ENCODE peak calls at places on chromosomes 5 and 9, in seven cellular contexts. N is CD8-positive, alpha-beta memory T cell; M is pancreas; L is A673; W is CD4-positive, CD25-positive, alpha-beta regulatory T cell; D is right lobe of liver; A is PC-9. H is an unnamed sample.
A peak's percentile ranks its signal among the peaks of the same experiment; 100 is the strongest.

GRCh38 chr5:40383719-40384651 is 295.7 kb upstream of the PTGER4 start:
- DNase-seq in N (no peak), M (no peak), L (no peak), W (peak; percentile 76), D (no peak), A (peak; percentile 91), H (no peak)

GRCh38 chr5:113489299-113489698 is 1.0 kb upstream of the MCC start:
- DNase-seq in N (peak; percentile 21), M (no peak), L (peak; percentile 46), W (no peak), D (no peak), A (peak; percentile 95), H (no peak)

GRCh38 chr9:33076031-33076359 is 479 bp downstream of the SMU1 start:
- DNase-seq in N (no peak), M (no peak), L (no peak), W (no peak), D (no peak), A (no peak), H (no peak)

GRCh38 chr9:93818237-93818636 is 136.9 kb downstream of the BARX1 start:
- DNase-seq in N (no peak), M (no peak), L (no peak), W (no peak), D (no peak), A (no peak), H (no peak)

GRCh38 chr5:78127875-78128274 is 166.6 kb downstream of the AP3B1 start:
- DNase-seq in N (no peak), M (no peak), L (no peak), W (peak; percentile 3), D (no peak), A (no peak), H (no peak)

GRCh38 chr9:97983524-97984187 is 515 bp downstream of the ANP32B start:
- DNase-seq in N (peak; percentile 66), M (no peak), L (peak; percentile 69), W (peak; percentile 68), D (peak; percentile 71), A (no peak), H (peak; percentile 85)

GRCh38 chr5:84748313-84748712 is 363.6 kb upstream of the EDIL3 start:
- DNase-seq in N (no peak), M (no peak), L (no peak), W (no peak), D (no peak), A (no peak), H (no peak)

GRCh38 chr9:79116064-79116463 is 455.7 kb upstream of the TLE4 start:
- DNase-seq in N (no peak), M (no peak), L (no peak), W (no peak), D (no peak), A (no peak), H (no peak)

GRCh38 chr9:122333169-122333808 is 37.5 kb upstream of the PTGS1 start:
- DNase-seq in N (no peak), M (no peak), L (no peak), W (no peak), D (no peak), A (no peak), H (no peak)

GRCh38 chr5:172646716-172647285 is 5.7 kb downstream of the NEURL1B start:
- DNase-seq in N (no peak), M (no peak), L (no peak), W (no peak), D (no peak), A (no peak), H (peak; percentile 46)

GRCh38 chr9:96769989-96770388 is 7.9 kb downstream of the ZNF510 start:
- DNase-seq in N (no peak), M (no peak), L (no peak), W (no peak), D (no peak), A (no peak), H (no peak)

GRCh38 chr9:136852664-136853595 is 784 bp downstream of the MAMDC4 start:
- DNase-seq in N (no peak), M (peak; percentile 43), L (no peak), W (no peak), D (peak; percentile 23), A (no peak), H (peak; percentile 47)

GRCh38 chr9:34204011-34204635 is 25.3 kb downstream of the UBAP1 start:
- DNase-seq in N (no peak), M (no peak), L (no peak), W (peak; percentile 52), D (no peak), A (no peak), H (no peak)

GRCh38 chr5:71475788-71476384 is 20.4 kb downstream of the BDP1 start:
- DNase-seq in N (no peak), M (no peak), L (peak; percentile 49), W (peak; percentile 24), D (no peak), A (no peak), H (no peak)

GRCh38 chr5:141672856-141673813 is 8.9 kb downstream of the ARAP3 start:
- DNase-seq in N (no peak), M (no peak), L (peak; percentile 82), W (no peak), D (no peak), A (no peak), H (no peak)

GRCh38 chr9:81456431-81456970 is 232.8 kb downstream of the TLE1 start:
- DNase-seq in N (no peak), M (no peak), L (no peak), W (no peak), D (no peak), A (peak; percentile 49), H (no peak)

GRCh38 chr5:1312206-1312605 is 17.3 kb upstream of the TERT start:
- DNase-seq in N (peak; percentile 73), M (peak; percentile 4), L (no peak), W (peak; percentile 44), D (no peak), A (no peak), H (peak; percentile 27)

GRCh38 chr5:123807177-123807900 is 295.4 kb downstream of the CSNK1G3 start:
- DNase-seq in N (no peak), M (no peak), L (peak; percentile 73), W (no peak), D (no peak), A (peak; percentile 72), H (no peak)

GRCh38 chr5:98308960-98309359 is 464.5 kb upstream of the RGMB start:
- DNase-seq in N (no peak), M (no peak), L (no peak), W (no peak), D (no peak), A (no peak), H (no peak)

GRCh38 chr5:135008556-135008955 is 25.5 kb downstream of the PITX1 start:
- DNase-seq in N (no peak), M (no peak), L (no peak), W (no peak), D (no peak), A (no peak), H (no peak)

GRCh38 chr9:94865599-94866456 is 139.3 kb downstream of the AOPEP start:
- DNase-seq in N (no peak), M (no peak), L (peak; percentile 92), W (no peak), D (no peak), A (no peak), H (peak; percentile 74)

GRCh38 chr5:137845472-137845871 is 22.2 kb upstream of the MYOT start:
- DNase-seq in N (no peak), M (no peak), L (no peak), W (no peak), D (no peak), A (no peak), H (no peak)

DNA sequence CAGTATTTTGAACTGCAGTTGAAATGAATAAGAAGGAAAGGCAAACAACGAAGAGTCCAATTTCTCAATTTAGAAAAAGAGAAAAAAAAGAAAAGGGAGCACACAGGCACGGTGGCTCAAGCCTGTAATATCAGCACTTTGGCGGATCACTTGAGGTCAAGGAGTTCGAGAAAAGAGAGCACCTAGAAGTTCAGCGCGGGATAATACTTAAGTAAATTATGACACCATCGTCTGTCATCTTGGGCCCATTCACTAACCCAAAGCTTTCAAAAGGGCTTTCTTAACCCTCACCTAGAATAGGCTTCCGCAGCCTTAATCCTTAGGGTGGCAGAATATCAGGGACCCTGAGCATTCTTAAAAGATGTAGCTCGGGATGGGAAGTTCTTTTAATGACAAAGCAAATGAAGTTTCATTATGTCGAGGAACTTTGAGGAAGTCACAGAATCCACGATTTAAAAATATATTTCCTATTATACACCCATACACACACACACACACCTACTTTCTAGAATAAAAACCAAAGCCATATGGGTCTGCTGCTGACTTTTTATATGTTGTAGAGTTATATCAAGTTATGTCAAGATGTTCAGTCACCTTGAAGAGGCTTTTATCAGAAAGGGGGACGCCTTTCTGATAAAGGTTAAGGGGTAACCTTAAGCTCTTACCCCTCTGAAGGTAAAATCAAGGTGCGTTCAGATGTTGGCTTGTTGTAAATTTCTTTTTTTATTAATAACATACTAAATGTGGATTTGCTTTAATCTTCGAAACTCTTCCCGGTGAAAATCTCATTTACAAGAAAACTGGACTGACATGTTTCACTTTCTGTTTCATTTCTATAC is 602 bp upstream of the CD274 start:
- DNase-seq in N (no peak), M (no peak), L (no peak), W (no peak), D (no peak), A (no peak), H (no peak)
- H3K4me3 ChIP-seq in N (peak overlapping the region; percentile 88), M (peak overlapping the region; percentile 34), L (peak overlapping the region; percentile 60), W (peak overlapping the region; percentile 98), D (peak overlapping the region; percentile 55), A (peak overlapping the region; percentile 63), H (peak overlapping the region; percentile 95)

GRCh38 chr5:178284095-178284675 is 51.6 kb upstream of the PHYKPL start:
- DNase-seq in N (no peak), M (no peak), L (peak; percentile 32), W (peak; percentile 40), D (no peak), A (no peak), H (no peak)
- H3K9me3 ChIP-seq in N (no peaks in the 10 kb centered on the region), M (no peaks in the 10 kb centered on the region), L (no peaks in the 10 kb centered on the region), W (peaks cover 8% of the 10 kb centered on the region), D (no peaks in the 10 kb centered on the region), A (peaks cover 5% of the 10 kb centered on the region), H (no peaks in the 10 kb centered on the region)

DNA sequence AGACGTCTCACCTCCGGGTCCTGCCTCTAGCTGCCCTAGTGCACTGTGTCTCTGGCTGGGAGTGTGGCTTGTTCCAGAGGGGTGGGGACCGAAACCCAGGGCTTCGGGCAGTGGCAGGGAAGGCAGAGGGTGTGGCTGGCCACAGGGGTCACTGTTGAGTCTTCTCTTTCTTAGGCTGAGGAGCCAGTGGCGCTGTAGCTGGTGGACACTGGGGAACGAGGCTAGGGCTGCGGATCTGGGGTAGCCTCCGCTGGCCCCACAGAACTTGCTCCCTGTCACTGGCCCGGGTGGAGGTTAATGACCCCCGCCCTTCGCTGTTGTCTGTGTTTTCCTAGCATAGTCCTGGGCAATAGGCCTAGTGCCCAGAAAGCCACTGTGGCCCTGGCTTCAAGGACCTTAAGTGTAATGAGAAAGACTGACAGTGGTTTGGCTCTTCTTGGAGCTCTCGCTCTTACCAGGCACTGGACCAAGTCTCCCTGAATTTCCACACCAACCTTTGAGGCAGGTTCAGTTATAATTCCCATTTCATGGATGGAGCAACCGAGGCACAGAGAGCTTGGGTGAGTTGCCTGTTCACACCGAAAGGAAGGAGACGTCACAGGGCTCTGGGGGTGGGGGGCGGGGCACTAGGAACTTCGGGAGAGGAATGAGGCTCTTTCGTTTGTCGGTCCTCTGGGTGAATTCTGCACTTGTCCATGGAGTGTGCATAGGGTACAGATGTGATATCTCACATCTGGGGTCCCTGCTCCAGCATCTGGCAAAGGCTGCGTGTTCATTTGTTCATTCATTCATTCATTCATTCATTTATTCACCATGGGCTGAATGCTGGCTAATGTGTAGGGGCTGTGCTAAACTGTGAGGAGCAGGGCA is 4.8 kb upstream of the IER5L start:
- DNase-seq in N (no peak), M (no peak), L (peak; percentile 24), W (no peak), D (peak; percentile 55), A (no peak), H (no peak)
- H3K27ac ChIP-seq in N (no peak overlapping the region), M (no peak overlapping the region), L (no peak overlapping the region), W (no peak overlapping the region), D (no peak overlapping the region), A (no peak overlapping the region), H (no peak overlapping the region)

GRCh38 chr9:91847576-91847975 is 102.5 kb downstream of the ROR2 start:
- DNase-seq in N (no peak), M (no peak), L (peak; percentile 86), W (peak; percentile 16), D (no peak), A (no peak), H (no peak)
- H3K4me3 ChIP-seq in N (no peak overlapping the region), M (no peak overlapping the region), L (no peak overlapping the region), W (no peak overlapping the region), D (no peak overlapping the region), A (no peak overlapping the region), H (no peak overlapping the region)